ENCODE peak calls at places on chromosomes 6 and 20, in nine cellular contexts. One of them, this sample, is unnamed.

GRCh38 chr20:36085686-36086267 is 68.8 kb upstream of the EPB41L1 start:
- DNase-seq in fibroblast of mammary gland: peak
- DNase-seq in mucosa of descending colon: peak
- DNase-seq in choroid plexus epithelial cell: peak
- DNase-seq in NT2/D1: no peak
- DNase-seq in right lobe of liver: no peak
- DNase-seq in ovary: no peak
- DNase-seq in mammary epithelial cell: peak
- DNase-seq in BJ: no peak
- DNase-seq in this sample: no peak

GRCh38 chr20:46709459-46710148 is at the start of gene SLC2A10:
- DNase-seq in mammary epithelial cell: no peak
- DNase-seq in ovary: peak
- DNase-seq in right lobe of liver: peak
- DNase-seq in mucosa of descending colon: peak
- DNase-seq in BJ: no peak
- DNase-seq in NT2/D1: no peak
- DNase-seq in fibroblast of mammary gland: peak
- DNase-seq in choroid plexus epithelial cell: peak
- DNase-seq in this sample: peak

GRCh38 chr6:70289299-70289698 is 13.6 kb downstream of the COL9A1 start:
- DNase-seq in BJ: no peak
- DNase-seq in right lobe of liver: no peak
- DNase-seq in fibroblast of mammary gland: no peak
- DNase-seq in NT2/D1: no peak
- DNase-seq in mucosa of descending colon: no peak
- DNase-seq in ovary: no peak
- DNase-seq in choroid plexus epithelial cell: peak
- DNase-seq in mammary epithelial cell: no peak
- DNase-seq in this sample: no peak

GRCh38 chr20:51338692-51339440 is 203.7 kb downstream of the NFATC2 start:
- DNase-seq in choroid plexus epithelial cell: peak
- DNase-seq in NT2/D1: no peak
- DNase-seq in right lobe of liver: no peak
- DNase-seq in BJ: no peak
- DNase-seq in fibroblast of mammary gland: peak
- DNase-seq in mucosa of descending colon: no peak
- DNase-seq in ovary: no peak
- DNase-seq in mammary epithelial cell: no peak
- DNase-seq in this sample: no peak

GRCh38 chr6:36545767-36546663 is 1.3 kb downstream of the STK38 start:
- DNase-seq in NT2/D1: no peak
- DNase-seq in ovary: no peak
- DNase-seq in fibroblast of mammary gland: peak
- DNase-seq in BJ: no peak
- DNase-seq in mucosa of descending colon: peak
- DNase-seq in right lobe of liver: no peak
- DNase-seq in choroid plexus epithelial cell: peak
- DNase-seq in mammary epithelial cell: peak
- DNase-seq in this sample: no peak

GRCh38 chr6:154179443-154179842 is 140.4 kb downstream of the OPRM1 start:
- DNase-seq in BJ: no peak
- DNase-seq in right lobe of liver: no peak
- DNase-seq in fibroblast of mammary gland: no peak
- DNase-seq in choroid plexus epithelial cell: no peak
- DNase-seq in mammary epithelial cell: no peak
- DNase-seq in ovary: no peak
- DNase-seq in NT2/D1: no peak
- DNase-seq in mucosa of descending colon: no peak
- DNase-seq in this sample: no peak

GRCh38 chr20:37457928-37458327 is 63.1 kb upstream of the NNAT start:
- DNase-seq in mucosa of descending colon: no peak
- DNase-seq in NT2/D1: no peak
- DNase-seq in ovary: no peak
- DNase-seq in choroid plexus epithelial cell: no peak
- DNase-seq in right lobe of liver: no peak
- DNase-seq in fibroblast of mammary gland: no peak
- DNase-seq in BJ: no peak
- DNase-seq in mammary epithelial cell: no peak
- DNase-seq in this sample: no peak

GRCh38 chr20:37627060-37627766 is 66.6 kb upstream of the CTNNBL1 start:
- DNase-seq in choroid plexus epithelial cell: peak
- DNase-seq in ovary: peak
- DNase-seq in BJ: no peak
- DNase-seq in mucosa of descending colon: peak
- DNase-seq in NT2/D1: peak
- DNase-seq in mammary epithelial cell: peak
- DNase-seq in right lobe of liver: no peak
- DNase-seq in fibroblast of mammary gland: peak
- DNase-seq in this sample: no peak

GRCh38 chr6:88008821-88009220 is 38.8 kb upstream of the SPACA1 start:
- DNase-seq in mammary epithelial cell: peak
- DNase-seq in choroid plexus epithelial cell: peak
- DNase-seq in fibroblast of mammary gland: peak
- DNase-seq in right lobe of liver: no peak
- DNase-seq in mucosa of descending colon: no peak
- DNase-seq in ovary: no peak
- DNase-seq in BJ: no peak
- DNase-seq in NT2/D1: no peak
- DNase-seq in this sample: no peak

GRCh38 chr20:35006531-35006971 is 50.9 kb downstream of the MYH7B start:
- DNase-seq in choroid plexus epithelial cell: no peak
- DNase-seq in fibroblast of mammary gland: no peak
- DNase-seq in mammary epithelial cell: no peak
- DNase-seq in BJ: no peak
- DNase-seq in NT2/D1: no peak
- DNase-seq in mucosa of descending colon: no peak
- DNase-seq in right lobe of liver: peak
- DNase-seq in ovary: peak
- DNase-seq in this sample: no peak

GRCh38 chr6:84643778-84644177 is 120.6 kb downstream of the TBX18 start:
- DNase-seq in right lobe of liver: no peak
- DNase-seq in fibroblast of mammary gland: no peak
- DNase-seq in NT2/D1: no peak
- DNase-seq in mammary epithelial cell: peak
- DNase-seq in ovary: no peak
- DNase-seq in BJ: no peak
- DNase-seq in choroid plexus epithelial cell: no peak
- DNase-seq in mucosa of descending colon: no peak
- DNase-seq in this sample: no peak

GRCh38 chr20:46004813-46005505 is 3.7 kb upstream of the MMP9 start:
- DNase-seq in ovary: no peak
- DNase-seq in mucosa of descending colon: peak
- DNase-seq in BJ: no peak
- DNase-seq in choroid plexus epithelial cell: no peak
- DNase-seq in mammary epithelial cell: peak
- DNase-seq in right lobe of liver: peak
- DNase-seq in fibroblast of mammary gland: no peak
- DNase-seq in NT2/D1: no peak
- DNase-seq in this sample: no peak

DNA sequence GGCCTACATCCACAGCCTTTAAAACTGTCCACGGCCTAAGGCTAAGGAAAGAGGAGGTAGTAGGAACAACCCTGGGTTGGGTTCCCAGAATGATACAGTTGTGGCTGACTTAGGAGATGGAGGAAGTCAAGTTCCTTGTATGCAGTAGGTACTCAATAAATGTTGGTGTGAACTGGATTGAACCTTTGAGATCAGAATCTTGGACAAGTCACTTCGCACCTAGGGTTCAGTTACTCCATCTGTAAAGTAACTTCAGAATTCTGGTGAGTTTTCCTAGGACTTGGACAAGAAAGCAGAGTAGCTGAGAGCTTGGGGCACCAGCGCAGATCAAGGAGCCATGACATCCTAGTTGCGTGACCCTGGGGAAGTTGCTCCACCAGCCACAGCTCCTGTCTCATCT is 9.1 kb downstream of the XKR7 start:
- DNase-seq in fibroblast of mammary gland: no peak
- DNase-seq in BJ: no peak
- DNase-seq in choroid plexus epithelial cell: no peak
- DNase-seq in mucosa of descending colon: no peak
- DNase-seq in right lobe of liver: no peak
- DNase-seq in mammary epithelial cell: no peak
- DNase-seq in ovary: no peak
- DNase-seq in NT2/D1: no peak
- DNase-seq in this sample: no peak
- H3K4me3 ChIP-seq in fibroblast of mammary gland: no peak
- H3K4me3 ChIP-seq in BJ: no peak
- H3K4me3 ChIP-seq in choroid plexus epithelial cell: no peak
- H3K4me3 ChIP-seq in mucosa of descending colon: no peak
- H3K4me3 ChIP-seq in right lobe of liver: no peak
- H3K4me3 ChIP-seq in mammary epithelial cell: no peak
- H3K4me3 ChIP-seq in ovary: no peak
- H3K4me3 ChIP-seq in NT2/D1: no peak
- H3K4me3 ChIP-seq in this sample: no peak

GRCh38 chr6:160174681-160175080 is 53.1 kb downstream of the SLC22A1 start:
- DNase-seq in choroid plexus epithelial cell: no peak
- DNase-seq in ovary: no peak
- DNase-seq in right lobe of liver: no peak
- DNase-seq in BJ: no peak
- DNase-seq in mucosa of descending colon: no peak
- DNase-seq in fibroblast of mammary gland: no peak
- DNase-seq in NT2/D1: no peak
- DNase-seq in mammary epithelial cell: no peak
- DNase-seq in this sample: no peak
- H3K4me3 ChIP-seq in choroid plexus epithelial cell: no peak
- H3K4me3 ChIP-seq in ovary: no peak
- H3K4me3 ChIP-seq in right lobe of liver: no peak
- H3K4me3 ChIP-seq in BJ: no peak
- H3K4me3 ChIP-seq in mucosa of descending colon: no peak
- H3K4me3 ChIP-seq in fibroblast of mammary gland: no peak
- H3K4me3 ChIP-seq in NT2/D1: no peak
- H3K4me3 ChIP-seq in mammary epithelial cell: no peak
- H3K4me3 ChIP-seq in this sample: no peak

GRCh38 chr6:139285590-139285989 is 6.2 kb downstream of the TXLNB start:
- DNase-seq in right lobe of liver: no peak
- DNase-seq in BJ: no peak
- DNase-seq in choroid plexus epithelial cell: no peak
- DNase-seq in NT2/D1: no peak
- DNase-seq in fibroblast of mammary gland: no peak
- DNase-seq in mucosa of descending colon: no peak
- DNase-seq in mammary epithelial cell: no peak
- DNase-seq in ovary: no peak
- DNase-seq in this sample: no peak

GRCh38 chr6:139288496-139289040 is 3.2 kb downstream of the TXLNB start:
- DNase-seq in mucosa of descending colon: no peak
- DNase-seq in choroid plexus epithelial cell: no peak
- DNase-seq in right lobe of liver: no peak
- DNase-seq in fibroblast of mammary gland: no peak
- DNase-seq in ovary: no peak
- DNase-seq in NT2/D1: no peak
- DNase-seq in BJ: no peak
- DNase-seq in mammary epithelial cell: no peak
- DNase-seq in this sample: no peak

GRCh38 chr6:139289233-139289632 is 2.6 kb downstream of the TXLNB start:
- DNase-seq in ovary: no peak
- DNase-seq in mucosa of descending colon: no peak
- DNase-seq in right lobe of liver: no peak
- DNase-seq in mammary epithelial cell: no peak
- DNase-seq in choroid plexus epithelial cell: no peak
- DNase-seq in NT2/D1: no peak
- DNase-seq in fibroblast of mammary gland: no peak
- DNase-seq in BJ: no peak
- DNase-seq in this sample: no peak

GRCh38 chr6:139290787-139291294 is 957 bp downstream of the TXLNB start:
- DNase-seq in right lobe of liver: no peak
- DNase-seq in BJ: no peak
- DNase-seq in ovary: no peak
- DNase-seq in mammary epithelial cell: no peak
- DNase-seq in choroid plexus epithelial cell: peak
- DNase-seq in NT2/D1: no peak
- DNase-seq in mucosa of descending colon: peak
- DNase-seq in fibroblast of mammary gland: peak
- DNase-seq in this sample: no peak

GRCh38 chr6:139287868-139288267 is 3.9 kb downstream of the TXLNB start:
- DNase-seq in ovary: no peak
- DNase-seq in mammary epithelial cell: no peak
- DNase-seq in right lobe of liver: no peak
- DNase-seq in fibroblast of mammary gland: no peak
- DNase-seq in mucosa of descending colon: no peak
- DNase-seq in NT2/D1: no peak
- DNase-seq in choroid plexus epithelial cell: no peak
- DNase-seq in BJ: no peak
- DNase-seq in this sample: no peak
- H3K4me3 ChIP-seq in ovary: no peak
- H3K4me3 ChIP-seq in mammary epithelial cell: no peak
- H3K4me3 ChIP-seq in right lobe of liver: no peak
- H3K4me3 ChIP-seq in fibroblast of mammary gland: no peak
- H3K4me3 ChIP-seq in mucosa of descending colon: no peak
- H3K4me3 ChIP-seq in NT2/D1: no peak
- H3K4me3 ChIP-seq in choroid plexus epithelial cell: no peak
- H3K4me3 ChIP-seq in BJ: no peak
- H3K4me3 ChIP-seq in this sample: no peak

DNA sequence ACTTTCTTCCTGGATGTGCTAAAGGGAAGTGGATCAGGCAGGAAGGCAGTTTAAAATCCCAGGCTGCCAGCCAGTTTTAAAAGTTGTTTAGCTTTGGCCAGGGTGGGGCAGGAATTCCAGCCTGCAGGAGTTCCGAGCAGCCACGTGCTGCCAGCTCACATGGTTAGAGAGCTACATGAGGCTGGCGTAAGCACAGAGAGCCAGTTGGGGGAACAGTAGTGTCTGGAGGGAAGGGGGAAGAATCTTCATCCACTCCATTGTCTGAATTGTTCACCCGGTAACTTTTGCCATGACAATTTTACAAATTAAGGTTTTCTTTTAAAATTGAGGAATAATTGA is 12.0 kb downstream of the CDC25B start:
- DNase-seq in fibroblast of mammary gland: peak
- DNase-seq in ovary: peak
- DNase-seq in right lobe of liver: peak
- DNase-seq in choroid plexus epithelial cell: peak
- DNase-seq in BJ: peak
- DNase-seq in NT2/D1: no peak
- DNase-seq in mammary epithelial cell: peak
- DNase-seq in mucosa of descending colon: peak
- DNase-seq in this sample: peak
- H3K4me3 ChIP-seq in fibroblast of mammary gland: no peak
- H3K4me3 ChIP-seq in ovary: no peak
- H3K4me3 ChIP-seq in right lobe of liver: no peak
- H3K4me3 ChIP-seq in choroid plexus epithelial cell: no peak
- H3K4me3 ChIP-seq in BJ: no peak
- H3K4me3 ChIP-seq in NT2/D1: no peak
- H3K4me3 ChIP-seq in mammary epithelial cell: no peak
- H3K4me3 ChIP-seq in mucosa of descending colon: no peak
- H3K4me3 ChIP-seq in this sample: no peak

GRCh38 chr20:63178889-63179751 is 36.8 kb downstream of the YTHDF1 start:
- DNase-seq in choroid plexus epithelial cell: peak
- DNase-seq in mucosa of descending colon: peak
- DNase-seq in BJ: no peak
- DNase-seq in fibroblast of mammary gland: no peak
- DNase-seq in ovary: peak
- DNase-seq in right lobe of liver: no peak
- DNase-seq in NT2/D1: no peak
- DNase-seq in mammary epithelial cell: no peak
- DNase-seq in this sample: no peak
- H3K4me3 ChIP-seq in choroid plexus epithelial cell: no peak
- H3K4me3 ChIP-seq in mucosa of descending colon: no peak
- H3K4me3 ChIP-seq in BJ: no peak
- H3K4me3 ChIP-seq in fibroblast of mammary gland: no peak
- H3K4me3 ChIP-seq in ovary: no peak
- H3K4me3 ChIP-seq in right lobe of liver: no peak
- H3K4me3 ChIP-seq in NT2/D1: peak
- H3K4me3 ChIP-seq in mammary epithelial cell: no peak
- H3K4me3 ChIP-seq in this sample: no peak

This sample was measured in lower leg skin.